ENCODE peak calls at places on chromosomes 12 and 14, in five cellular contexts. D is testis; F is thyroid gland; T is A549; V is CD4-positive, CD25-positive, alpha-beta regulatory T cell. Y is an unnamed sample.

GRCh38 chr12:28759334-28759733 is 389.7 kb upstream of the FAR2 start:
- DNase-seq in T (peak), D (no peak), F (no peak), V (no peak), Y (no peak)

GRCh38 chr14:72978856-72979255 is 48.0 kb downstream of the ZFYVE1 start:
- DNase-seq in T (no peak), F (no peak), V (no peak), D (peak), Y (no peak)

GRCh38 chr12:78385541-78385940 is 479.0 kb upstream of the SYT1 start:
- DNase-seq in F (no peak), T (no peak), D (no peak), V (no peak), Y (no peak)

GRCh38 chr12:107574691-107575090 is 110.9 kb upstream of the PWP1 start:
- DNase-seq in T (no peak), D (no peak), V (no peak), F (peak), Y (no peak)

GRCh38 chr14:76324133-76324532 is 51.8 kb upstream of the ESRRB start:
- DNase-seq in T (no peak), D (no peak), V (no peak), F (no peak), Y (no peak)

GRCh38 chr12:103905730-103906349 is 24.4 kb upstream of the HSP90B1 start:
- DNase-seq in T (no peak), F (no peak), V (no peak), D (no peak), Y (no peak)

GRCh38 chr12:4137015-4137414 is 136.5 kb upstream of the CCND2 start:
- DNase-seq in F (no peak), T (no peak), D (no peak), V (no peak), Y (no peak)

GRCh38 chr12:123089631-123090353 is 61.1 kb downstream of the PITPNM2 start:
- DNase-seq in V (no peak), T (peak), F (no peak), D (no peak), Y (no peak)

GRCh38 chr14:95098984-95099599 is 58.2 kb downstream of the DICER1 start:
- DNase-seq in T (peak), F (peak), V (no peak), D (peak), Y (peak)

GRCh38 chr12:50132505-50133135 is 20.6 kb downstream of the COX14 start:
- DNase-seq in T (no peak), D (no peak), V (no peak), F (no peak), Y (no peak)

GRCh38 chr14:96662116-96662901 is 134.9 kb upstream of the VRK1 start:
- DNase-seq in F (no peak), V (no peak), D (no peak), T (no peak), Y (no peak)

GRCh38 chr14:37600880-37601741 is 5.7 kb downstream of the TTC6 start:
- DNase-seq in T (no peak), D (no peak), F (no peak), V (no peak), Y (no peak)

GRCh38 chr14:81323621-81324400 is 76.3 kb downstream of the STON2 start:
- DNase-seq in T (peak), D (no peak), V (no peak), F (peak), Y (peak)

GRCh38 chr12:78035913-78036658 is 205.4 kb downstream of the NAV3 start:
- DNase-seq in T (no peak), D (peak), V (no peak), F (no peak), Y (no peak)

GRCh38 chr12:25839470-25839869 is 119.0 kb upstream of the RASSF8 start:
- DNase-seq in T (no peak), V (no peak), F (no peak), D (no peak), Y (no peak)

GRCh38 chr12:111409403-111410228 is 3.9 kb downstream of the SH2B3 start:
- DNase-seq in F (peak), V (peak), D (no peak), T (no peak), Y (peak)

GRCh38 chr12:69087986-69088385 is 151.4 kb upstream of the CPSF6 start:
- DNase-seq in V (no peak), T (no peak), D (no peak), F (no peak), Y (no peak)

GRCh38 chr14:76007852-76008251 is 22.3 kb downstream of the IFT43 start:
- DNase-seq in F (no peak), T (no peak), V (no peak), D (no peak), Y (no peak)

GRCh38 chr12:42790761-42791151 is 201.2 kb upstream of the PRICKLE1 start:
- DNase-seq in D (no peak), V (no peak), F (no peak), T (peak), Y (peak)

GRCh38 chr12:100356646-100357223 is at the start of gene SLC17A8:
- DNase-seq in D (no peak), V (no peak), T (no peak), F (no peak), Y (peak)

GRCh38 chr14:22598099-22598895 is at the start of gene ABHD4:
- DNase-seq in V (peak), D (peak), F (peak), T (peak), Y (peak)

GRCh38 chr12:106804668-106805067 is 30.2 kb downstream of the RIC8B start:
- DNase-seq in F (no peak), D (no peak), T (no peak), V (no peak), Y (no peak)

GRCh38 chr12:41023836-41024235 is 164.3 kb upstream of the PDZRN4 start:
- DNase-seq in V (no peak), T (no peak), D (no peak), F (no peak), Y (no peak)

GRCh38 chr12:45284096-45284901 is 68.4 kb downstream of the ANO6 start:
- DNase-seq in D (no peak), F (no peak), T (no peak), V (no peak), Y (no peak)

GRCh38 chr12:105479710-105480109 is 149.2 kb downstream of the C12orf75 start:
- DNase-seq in T (no peak), F (no peak), D (no peak), V (no peak), Y (no peak)

GRCh38 chr12:105477873-105478272 is 147.4 kb downstream of the C12orf75 start:
- DNase-seq in D (no peak), T (no peak), F (no peak), V (no peak), Y (no peak)

GRCh38 chr12:105480162-105480561 is 149.7 kb downstream of the C12orf75 start:
- DNase-seq in V (no peak), T (no peak), D (no peak), F (no peak), Y (no peak)

GRCh38 chr12:105474672-105475071 is 144.2 kb downstream of the C12orf75 start:
- DNase-seq in D (no peak), T (no peak), V (no peak), F (no peak), Y (no peak)

GRCh38 chr12:105476616-105477015 is 146.1 kb downstream of the C12orf75 start:
- DNase-seq in D (no peak), F (no peak), V (no peak), T (no peak), Y (no peak)
- H3K4me3 ChIP-seq in D (no peak), F (no peak), V (no peak), T (no peak), Y (no peak)

GRCh38 chr14:60630129-60630528 is 19.1 kb downstream of the SIX1 start:
- DNase-seq in V (no peak), T (no peak), D (no peak), F (no peak), Y (no peak)

GRCh38 chr14:60634153-60634552 is 15.1 kb downstream of the SIX1 start:
- DNase-seq in T (no peak), F (no peak), V (no peak), D (no peak), Y (no peak)

GRCh38 chr14:60632777-60633176 is 16.5 kb downstream of the SIX1 start:
- DNase-seq in T (no peak), D (no peak), V (no peak), F (no peak), Y (no peak)

GRCh38 chr14:60631842-60632241 is 17.4 kb downstream of the SIX1 start:
- DNase-seq in T (no peak), V (no peak), F (no peak), D (no peak), Y (no peak)

GRCh38 chr14:60632257-60632656 is 17.0 kb downstream of the SIX1 start:
- DNase-seq in F (no peak), V (no peak), D (no peak), T (no peak), Y (no peak)
- H3K4me3 ChIP-seq in F (no peak), V (no peak), D (no peak), T (no peak), Y (no peak)

GRCh38 chr12:27696864-27697564 is 767 bp downstream of the REP15 start:
- DNase-seq in V (no peak), T (no peak), F (no peak), D (no peak), Y (peak)

GRCh38 chr12:27695556-27696292 is 523 bp upstream of the REP15 start:
- DNase-seq in V (no peak), T (no peak), F (no peak), D (no peak), Y (no peak)

GRCh38 chr12:27693403-27693802 is 2.8 kb upstream of the REP15 start:
- DNase-seq in V (no peak), F (no peak), D (no peak), T (no peak), Y (no peak)

GRCh38 chr12:27696293-27696652 is at the start of gene REP15:
- DNase-seq in V (no peak), F (no peak), T (no peak), D (no peak), Y (no peak)
- H3K4me3 ChIP-seq in V (no peak), F (no peak), T (no peak), D (no peak), Y (no peak)

GRCh38 chr12:109111775-109112491 is 4.5 kb upstream of the ACACB start:
- DNase-seq in D (peak), F (peak), T (peak), V (peak), Y (peak)

GRCh38 chr12:109114644-109115043 is 1.7 kb upstream of the ACACB start:
- DNase-seq in D (no peak), F (no peak), T (no peak), V (no peak), Y (no peak)

GRCh38 chr12:109112720-109113465 is 3.5 kb upstream of the ACACB start:
- DNase-seq in T (no peak), D (no peak), F (peak), V (no peak), Y (no peak)

GRCh38 chr12:109115404-109115757 is 1.0 kb upstream of the ACACB start:
- DNase-seq in D (no peak), F (no peak), V (no peak), T (no peak), Y (no peak)

DNA sequence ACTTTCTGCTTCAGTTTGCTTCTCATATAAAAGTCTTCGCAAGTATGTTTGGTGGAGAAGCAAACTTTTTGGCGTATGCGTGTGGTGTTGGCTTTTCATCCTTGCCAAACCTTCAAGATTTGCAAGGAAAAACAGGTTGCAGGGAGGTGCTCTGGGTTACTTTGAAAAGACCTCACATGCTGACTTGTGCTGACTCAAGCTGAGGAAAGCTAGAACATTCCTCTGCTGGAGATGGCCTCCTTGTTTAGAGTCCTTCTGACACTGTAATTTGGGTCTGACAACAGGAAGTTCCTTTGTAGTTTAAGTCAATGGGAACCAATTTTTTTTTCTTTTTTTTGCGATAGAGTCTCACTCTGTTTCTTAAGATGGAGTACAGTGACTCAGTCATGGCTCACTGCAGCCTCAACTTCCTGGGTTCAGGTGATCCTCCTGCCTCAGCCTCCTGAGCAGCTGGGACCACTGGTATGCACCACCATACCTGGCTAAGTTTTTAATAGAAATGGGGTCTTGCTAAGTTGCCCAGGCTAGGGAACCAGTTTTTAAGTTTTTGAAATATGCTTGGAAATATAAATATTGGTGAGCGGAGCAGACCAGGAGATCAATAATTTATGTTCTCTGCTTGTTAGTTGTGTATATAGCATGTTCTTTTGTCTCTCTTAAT is 2.6 kb upstream of the ACACB start:
- DNase-seq in F (no peak), D (no peak), V (no peak), T (no peak), Y (no peak)
- H3K4me3 ChIP-seq in F (no peak), D (no peak), V (no peak), T (no peak), Y (no peak)

DNA sequence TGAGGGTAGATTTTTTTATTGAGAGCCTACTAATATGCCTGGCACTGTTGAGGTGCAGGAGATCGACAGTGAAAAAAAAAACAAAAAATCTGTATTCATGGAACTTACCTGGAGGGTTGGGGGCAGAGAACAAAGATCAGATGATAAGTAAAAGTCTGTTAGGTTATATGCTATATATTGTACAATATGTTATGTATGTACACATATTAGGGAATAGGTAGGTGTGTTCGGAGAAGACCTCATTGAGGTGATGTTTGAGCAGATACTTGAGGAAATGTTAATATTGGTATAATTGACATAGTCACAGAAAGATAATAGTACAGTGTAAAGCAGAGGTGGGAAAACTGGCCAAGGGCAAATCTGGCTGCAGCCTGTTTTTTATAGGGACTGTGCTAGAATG is 5.6 kb downstream of the ARF6 start:
- DNase-seq in F (no peak), T (no peak), D (no peak), V (no peak), Y (no peak)
- H3K4me3 ChIP-seq in F (no peak), T (peak), D (no peak), V (peak), Y (no peak)

DNA sequence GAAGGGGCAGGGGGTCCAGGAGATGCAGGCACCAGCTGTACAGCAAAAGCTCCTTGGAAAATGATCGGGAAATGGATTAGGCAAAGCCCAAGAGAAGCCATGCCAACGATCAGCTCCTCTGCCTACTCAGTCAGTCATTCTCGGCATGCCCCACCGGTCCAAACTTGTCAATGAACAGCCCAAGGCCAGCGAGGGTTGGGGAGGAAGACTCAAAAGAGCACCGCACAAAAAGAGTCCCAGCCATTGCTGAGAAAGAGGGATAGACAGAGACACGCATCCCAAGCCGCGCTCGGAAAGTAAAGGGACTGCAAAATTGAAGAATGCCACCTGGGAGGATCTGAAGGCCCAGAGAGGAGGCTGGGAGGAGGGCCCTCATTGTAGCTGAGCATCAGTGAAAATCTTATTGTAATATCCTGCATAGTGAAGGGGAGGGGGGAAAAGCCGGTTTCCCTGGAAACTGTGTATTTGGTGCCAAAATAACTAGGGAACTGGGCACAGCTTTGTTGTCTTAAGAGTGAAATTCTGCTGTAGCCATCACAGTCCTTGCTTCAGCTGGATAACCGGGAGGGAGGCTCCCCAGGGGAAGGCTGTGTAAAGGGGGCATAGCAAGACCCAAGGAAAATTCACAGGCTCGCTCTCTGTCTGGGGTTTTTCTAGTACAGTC is 4.7 kb downstream of the KDM2B start:
- DNase-seq in D (no peak), V (no peak), T (no peak), F (no peak), Y (no peak)
- H3K4me3 ChIP-seq in D (no peak), V (no peak), T (no peak), F (no peak), Y (no peak)

GRCh38 chr14:34231626-34232025 is 230.4 kb downstream of the SPTSSA start:
- DNase-seq in T (no peak), F (no peak), V (no peak), D (no peak), Y (no peak)

GRCh38 chr14:34228663-34229001 is 233.4 kb downstream of the SPTSSA start:
- DNase-seq in F (no peak), D (no peak), T (no peak), V (no peak), Y (no peak)

GRCh38 chr14:34224221-34224620 is 237.8 kb downstream of the SPTSSA start:
- DNase-seq in D (no peak), T (no peak), V (no peak), F (no peak), Y (no peak)

GRCh38 chr14:34229140-34229539 is 232.9 kb downstream of the SPTSSA start:
- DNase-seq in F (no peak), V (no peak), T (no peak), D (no peak), Y (no peak)

GRCh38 chr14:34227834-34228662 is 234.0 kb downstream of the SPTSSA start:
- DNase-seq in T (peak), D (peak), V (no peak), F (peak), Y (peak)
- H3K4me3 ChIP-seq in T (no peak), D (no peak), V (no peak), F (no peak), Y (peak)

Y was measured in BE2C.